ENCODE peak calls at places on chromosomes 11 and 22, in four cellular contexts. R, T, V and U are unnamed samples.

GRCh38 chr22:31241936-31242335 is 29.8 kb downstream of the LIMK2 start:
- DNase-seq in V (peak), T (no peak), R (no peak), U (peak)

GRCh38 chr11:18522388-18522787 is 4.4 kb downstream of the TSG101 start:
- DNase-seq in R (no peak), T (no peak), V (no peak), U (peak)

GRCh38 chr11:31646206-31646605 is 136.6 kb downstream of the ELP4 start:
- DNase-seq in R (no peak), T (no peak), V (no peak), U (no peak)

GRCh38 chr11:75474878-75475766 is 42.1 kb upstream of the KLHL35 start:
- DNase-seq in R (no peak), T (peak), V (peak), U (peak)

GRCh38 chr11:16891964-16892363 is 122.2 kb downstream of the PLEKHA7 start:
- DNase-seq in V (peak), T (no peak), R (no peak), U (no peak)

GRCh38 chr11:17077240-17077519 is 287 bp downstream of the RPS13 start:
- DNase-seq in V (no peak), T (no peak), R (no peak), U (no peak)

GRCh38 chr11:105577645-105578044 is 32.2 kb upstream of the GRIA4 start:
- DNase-seq in T (no peak), V (peak), R (no peak), U (peak)

GRCh38 chr11:17550455-17551346 is 3.6 kb downstream of the OTOG start:
- DNase-seq in R (no peak), T (no peak), V (no peak), U (no peak)

GRCh38 chr11:77206264-77207018 is 78.4 kb downstream of the MYO7A start:
- DNase-seq in T (no peak), V (no peak), R (no peak), U (no peak)

GRCh38 chr11:104151404-104152204 is 12.3 kb downstream of the PDGFD start:
- DNase-seq in T (no peak), R (no peak), V (no peak), U (no peak)

GRCh38 chr22:37428649-37429586 is 1.6 kb upstream of the ELFN2 start:
- DNase-seq in R (peak), T (peak), V (peak), U (peak)
- H2BK15ac ChIP-seq in R (no peak), T (no peak), V (peak), U (no peak)

DNA sequence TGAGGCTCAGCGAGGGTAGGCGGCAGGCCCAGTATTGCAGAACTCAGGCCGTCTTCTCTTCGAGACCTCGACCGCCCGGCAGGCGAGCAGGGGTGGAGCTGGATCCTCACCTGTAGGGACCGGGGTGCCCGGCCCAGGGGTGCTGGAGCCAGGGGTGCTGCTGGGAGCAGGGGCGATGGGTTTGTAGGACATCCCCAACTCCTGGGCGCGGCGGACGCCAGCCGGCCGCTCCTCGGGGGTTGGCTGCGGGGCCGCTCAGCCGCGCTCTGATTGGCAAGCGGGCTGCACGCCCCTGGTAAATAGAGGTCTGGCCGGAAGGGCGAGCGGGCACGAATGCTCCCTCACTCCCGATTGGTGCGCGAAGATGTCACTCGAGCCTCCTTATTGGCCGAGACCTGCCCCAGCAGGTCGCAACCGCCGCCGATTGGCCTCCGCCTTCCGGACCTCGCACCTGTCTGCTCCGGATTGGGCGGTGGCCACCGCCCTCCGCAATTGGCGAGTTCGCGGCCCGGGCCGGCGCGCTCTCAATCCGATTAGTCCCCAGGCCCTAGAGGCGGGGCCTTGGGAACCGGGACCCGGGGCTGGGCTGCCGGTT is at the start of gene CDK2AP2:
- DNase-seq in V (peak), R (peak), T (peak), U (peak)
- H2BK15ac ChIP-seq in V (no peak), R (peak), T (no peak), U (no peak)

DNA sequence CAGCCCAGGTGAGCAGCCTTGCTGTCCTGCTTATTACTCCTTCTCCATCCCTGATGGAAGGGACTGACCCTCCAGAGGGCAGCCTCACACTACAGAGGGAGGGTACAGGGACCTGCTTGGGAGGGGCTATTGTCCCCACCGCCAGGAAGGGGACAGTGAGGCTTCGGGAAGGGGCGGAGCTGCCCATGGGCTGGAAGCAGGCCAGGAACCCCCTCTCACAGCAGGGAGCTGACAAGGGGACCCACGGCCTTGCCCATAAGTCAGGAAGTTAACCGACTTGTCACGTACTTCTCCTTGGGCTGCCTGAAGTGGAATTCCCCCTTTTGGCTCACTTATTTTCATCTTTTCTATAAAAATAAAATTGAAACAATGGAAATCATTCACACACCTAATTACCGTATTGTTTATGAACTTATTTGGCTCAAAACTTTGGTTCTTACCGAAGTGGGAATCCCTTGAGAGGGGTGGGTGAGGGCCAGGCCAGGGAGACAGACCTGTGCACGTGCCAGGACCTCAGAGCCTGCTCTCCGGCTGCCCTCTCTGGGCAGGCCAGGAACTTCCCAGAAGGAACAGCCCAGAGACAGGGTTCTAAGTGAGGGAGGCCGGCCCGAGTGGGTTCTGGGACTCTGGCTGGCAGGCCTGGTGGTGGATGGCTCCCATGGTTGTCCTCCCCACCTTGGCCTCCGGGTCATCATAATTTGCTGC is 5.8 kb downstream of the MGAT3 start:
- DNase-seq in R (no peak), T (peak), V (no peak), U (peak)
- H2BK15ac ChIP-seq in R (peak), T (no peak), V (no peak), U (no peak)

DNA sequence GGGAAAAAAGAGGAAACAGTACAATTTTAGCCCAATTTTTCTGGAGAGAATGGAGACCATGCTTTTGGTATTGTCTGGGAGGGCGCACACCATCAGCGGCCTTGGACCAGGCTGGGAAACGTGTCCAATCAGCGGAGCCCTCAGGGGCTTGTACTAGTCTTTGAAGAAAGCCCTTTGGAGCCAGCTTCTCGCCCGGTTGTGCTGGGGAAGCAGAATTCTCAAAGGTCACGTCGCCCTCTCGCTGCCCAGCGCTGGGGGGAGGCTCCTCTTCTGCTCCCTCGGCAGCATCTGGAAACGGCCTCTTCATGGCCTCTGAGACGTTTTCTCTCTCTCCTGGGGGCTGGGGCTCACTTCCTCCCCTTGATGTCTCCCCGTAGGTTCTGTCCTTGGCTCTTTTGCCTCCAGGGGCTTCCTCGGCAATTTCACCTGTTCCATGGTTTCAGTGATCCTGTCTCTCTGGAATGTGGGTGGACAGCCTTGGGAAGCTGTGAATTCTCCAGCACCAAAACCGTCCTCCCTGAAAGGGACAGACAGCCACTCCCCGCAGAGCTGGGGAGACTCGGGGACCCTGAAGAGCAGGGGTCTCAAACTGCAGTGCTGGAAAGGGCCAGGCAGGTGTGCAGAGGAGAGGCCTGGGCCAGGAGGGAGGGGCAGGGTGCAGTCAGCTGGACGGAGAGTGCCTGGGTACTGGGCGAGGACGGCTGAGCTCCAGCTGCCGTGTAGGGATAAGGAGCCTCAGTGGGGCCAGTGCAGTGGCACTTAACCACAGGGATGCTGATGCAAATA is 80.2 kb downstream of the RPS6KA4 start:
- DNase-seq in R (no peak), V (no peak), T (no peak), U (peak)
- H2BK15ac ChIP-seq in R (peak), V (no peak), T (no peak), U (no peak)

GRCh38 chr11:6736495-6737121 is 35.2 kb downstream of the OR2AG2 start:
- DNase-seq in R (no peak), T (no peak), V (no peak), U (no peak)

GRCh38 chr11:6734616-6735015 is 37.2 kb downstream of the OR2AG2 start:
- DNase-seq in V (no peak), T (no peak), R (no peak), U (no peak)

GRCh38 chr11:6735306-6735705 is 36.5 kb downstream of the OR2AG2 start:
- DNase-seq in V (no peak), R (no peak), T (no peak), U (no peak)

GRCh38 chr11:6737872-6738466 is 33.8 kb downstream of the OR2AG2 start:
- DNase-seq in V (peak), R (no peak), T (peak), U (peak)

GRCh38 chr11:6733326-6734030 is 38.3 kb downstream of the OR2AG2 start:
- DNase-seq in R (no peak), T (no peak), V (no peak), U (no peak)
- H2BK15ac ChIP-seq in R (no peak), T (no peak), V (no peak), U (no peak)

GRCh38 chr22:44497218-44497903 is 672 bp downstream of the RTL6 start:
- DNase-seq in R (peak), T (no peak), V (peak), U (peak)

GRCh38 chr22:44496844-44497217 is 1.2 kb downstream of the RTL6 start:
- DNase-seq in R (no peak), T (no peak), V (no peak), U (no peak)

GRCh38 chr22:44496305-44496704 is 1.7 kb downstream of the RTL6 start:
- DNase-seq in R (no peak), V (no peak), T (no peak), U (no peak)

GRCh38 chr22:44494497-44494896 is 3.5 kb downstream of the RTL6 start:
- DNase-seq in T (no peak), V (no peak), R (no peak), U (no peak)

GRCh38 chr22:44495629-44496028 is 2.4 kb downstream of the RTL6 start:
- DNase-seq in R (no peak), V (no peak), T (no peak), U (no peak)
- H2BK15ac ChIP-seq in R (no peak), V (no peak), T (no peak), U (no peak)

DNA sequence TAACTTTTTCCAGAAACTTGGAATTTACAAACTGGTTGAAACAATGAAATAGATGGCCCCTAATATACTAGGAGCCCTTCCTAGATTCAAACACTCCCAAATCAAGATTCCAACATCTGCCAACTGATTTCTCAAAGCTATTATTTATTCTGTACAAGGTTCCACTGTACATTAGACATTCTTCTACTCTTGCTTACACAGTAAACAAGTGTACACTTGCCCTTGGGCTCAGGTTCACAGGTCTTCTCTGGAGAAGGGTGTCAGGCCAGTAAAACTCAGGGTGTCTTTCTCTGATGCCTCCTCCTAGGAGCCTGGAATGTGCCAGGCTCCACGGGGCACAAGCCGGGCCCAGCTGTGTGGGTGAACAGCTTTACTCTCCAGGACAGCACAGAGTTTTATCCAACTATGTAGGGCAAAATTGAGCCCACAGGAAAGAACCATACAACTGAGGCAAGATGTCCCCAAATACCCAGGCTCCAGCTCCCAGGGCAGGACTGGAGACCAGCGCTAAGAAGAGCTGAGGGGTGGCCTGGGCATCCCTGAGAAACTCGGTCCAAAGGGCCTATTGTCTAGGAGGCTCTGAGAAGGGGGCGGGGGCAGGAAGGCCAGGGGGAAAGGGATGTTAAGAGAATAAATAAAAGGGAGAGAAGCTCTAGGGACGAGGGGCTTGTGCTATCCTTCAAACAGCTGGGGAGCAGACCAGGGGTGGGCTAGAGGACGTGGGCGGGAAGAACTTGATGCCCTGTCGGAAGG is 8.8 kb upstream of the MFRP start:
- DNase-seq in R (no peak), T (no peak), V (no peak), U (no peak)
- H2BK15ac ChIP-seq in R (no peak), T (no peak), V (no peak), U (no peak)

DNA sequence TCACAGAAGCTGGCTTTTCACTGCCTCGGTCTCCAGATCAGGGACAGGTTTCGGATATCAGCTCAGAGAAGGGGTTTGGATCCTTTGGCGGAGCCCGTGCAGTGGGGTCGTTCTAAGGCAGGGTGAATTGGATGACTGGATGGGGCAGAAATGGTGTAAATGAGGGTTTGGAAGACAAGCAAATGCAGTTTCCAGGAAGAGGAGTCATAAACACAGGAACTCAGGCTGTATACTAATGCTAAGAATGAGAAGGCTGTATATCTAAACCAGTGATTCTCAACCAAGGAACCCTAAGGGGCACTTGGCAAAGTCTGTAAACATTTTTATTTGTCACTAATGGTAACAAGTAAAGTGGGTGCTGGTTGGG is 896.5 kb downstream of the KCNA4 start:
- DNase-seq in T (no peak), R (no peak), V (no peak), U (no peak)
- H2BK15ac ChIP-seq in T (no peak), R (no peak), V (peak), U (no peak)

GRCh38 chr22:26327306-26327705 is 101.8 kb upstream of the ASPHD2 start:
- DNase-seq in R (no peak), T (no peak), V (no peak), U (no peak)
- H2BK15ac ChIP-seq in R (no peak), T (no peak), V (no peak), U (no peak)

DNA sequence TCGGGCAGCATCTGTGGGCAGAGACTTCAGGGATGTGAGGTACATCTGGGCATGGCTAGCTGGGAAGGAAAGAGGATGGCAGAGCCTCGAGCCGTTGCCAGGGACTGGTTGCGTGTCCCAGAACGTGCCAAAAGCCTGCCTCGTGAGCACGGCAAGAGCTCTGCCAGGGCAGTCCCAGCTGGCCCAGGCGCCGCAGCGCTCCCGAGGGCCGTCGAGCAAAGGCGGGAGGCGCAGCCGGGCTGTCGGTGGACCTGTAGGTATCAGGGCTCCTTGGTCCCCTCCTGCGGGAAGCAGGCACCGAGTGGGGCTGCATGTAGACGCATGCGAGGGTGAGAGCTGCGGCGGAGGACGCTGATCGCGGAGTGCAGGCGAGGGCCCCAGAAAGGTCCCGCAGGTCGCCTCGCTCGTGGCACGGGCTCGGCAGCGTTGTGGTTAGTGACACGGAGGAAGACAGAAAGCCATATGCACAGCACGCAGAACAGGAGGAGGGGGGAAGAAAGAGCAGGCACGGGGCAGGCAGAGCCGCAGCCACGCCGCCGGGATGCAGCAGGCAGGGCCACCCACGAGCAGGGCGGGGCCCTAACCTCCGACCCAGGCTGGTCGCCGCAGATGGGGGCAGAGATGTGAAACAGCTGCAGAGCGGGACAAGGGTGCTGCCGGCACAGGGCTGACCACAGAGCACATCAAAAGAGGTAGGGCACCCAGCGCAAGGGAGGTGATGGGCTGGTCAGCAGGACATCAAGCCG is 18.0 kb downstream of the LSP1 start:
- DNase-seq in T (no peak), V (no peak), R (no peak), U (no peak)
- H2BK15ac ChIP-seq in T (no peak), V (no peak), R (peak), U (no peak)